ENCODE peak calls at places on chromosome 12, in four cellular contexts. R, C, W and X are unnamed samples.

GRCh38 chr12:12868836-12869235 is 22.5 kb upstream of the GPRC5A start:
- DNase-seq in R (no peak), C (no peak), W (no peak), X (no peak)

GRCh38 chr12:132521726-132522292 is 31.9 kb downstream of the FBRSL1 start:
- DNase-seq in W (no peak), R (no peak), C (no peak), X (no peak)

GRCh38 chr12:46549527-46550265 is 177.1 kb upstream of the SLC38A2 start:
- DNase-seq in W (no peak), C (no peak), R (peak; percentile 96), X (no peak)

GRCh38 chr12:109558374-109559199 is 14.7 kb downstream of the MMAB start:
- DNase-seq in W (no peak), R (no peak), C (no peak), X (no peak)

GRCh38 chr12:109347579-109347978 is at the start of gene MYO1H:
- DNase-seq in R (no peak), W (no peak), C (no peak), X (no peak)

GRCh38 chr12:71492604-71493003 is 53.0 kb downstream of the LGR5 start:
- DNase-seq in C (no peak), W (no peak), R (no peak), X (no peak)

GRCh38 chr12:132243596-132244289 is 85.6 kb downstream of the GALNT9 start:
- DNase-seq in C (peak; percentile 72), R (no peak), W (no peak), X (no peak)

GRCh38 chr12:66647034-66647691 is 31.7 kb downstream of the GRIP1 start:
- DNase-seq in R (peak; percentile 73), C (no peak), W (no peak), X (no peak)

GRCh38 chr12:96442906-96443305 is 42.7 kb upstream of the CDK17 start:
- DNase-seq in C (no peak), W (no peak), R (no peak), X (no peak)

GRCh38 chr12:54701940-54702592 is 53.9 kb upstream of the DCD start:
- DNase-seq in R (peak; percentile 66), C (no peak), W (no peak), X (no peak)

GRCh38 chr12:64180951-64181350 is 41.1 kb downstream of the KICS2 start:
- DNase-seq in W (no peak), C (no peak), R (peak; percentile 77), X (no peak)

GRCh38 chr12:120346681-120347080 is 19.1 kb upstream of the PLA2G1B start:
- DNase-seq in R (no peak), W (no peak), C (no peak), X (no peak)
- TF ChIP-seq CTCF in R (peak; percentile 19), W (peak; percentile 36), C (peak; percentile 47), X (no peak)

DNA sequence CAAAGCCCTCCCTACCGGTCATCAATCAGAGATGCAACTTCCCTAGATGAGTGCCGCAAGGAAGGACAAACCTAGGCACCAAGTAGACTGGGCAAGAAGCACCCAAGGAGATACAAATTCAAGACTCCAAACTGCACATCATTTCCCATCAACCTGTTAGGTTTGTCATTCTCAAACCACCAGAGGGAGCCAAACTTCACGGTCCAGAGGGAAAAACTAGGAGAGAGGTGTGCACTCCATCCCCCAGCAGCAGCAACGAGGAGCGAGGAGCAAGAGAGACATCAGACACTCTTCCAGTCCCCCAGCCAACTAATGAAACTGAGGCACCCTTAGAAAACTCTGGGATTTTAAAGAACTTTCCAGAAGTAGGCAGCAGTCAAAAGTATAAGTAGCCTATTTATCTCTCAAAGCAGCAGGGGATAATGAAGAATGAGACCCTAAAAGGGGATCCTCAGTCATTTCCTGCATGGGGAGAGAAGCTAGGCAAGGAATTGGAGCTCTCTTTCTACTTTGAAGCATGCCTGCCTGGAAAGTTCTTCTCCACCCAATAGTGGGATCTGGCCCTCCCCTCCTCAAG is 37.0 kb upstream of the NT5DC3 start:
- DNase-seq in W (peak; percentile 36), C (peak; percentile 74), R (peak; percentile 80), X (peak; percentile 41)
- TF ChIP-seq CTCF in W (peak; percentile 80), C (peak; percentile 80), R (peak; percentile 89), X (peak; percentile 88)

GRCh38 chr12:111271674-111272418 is 97.0 kb downstream of the PHETA1 start:
- DNase-seq in W (no peak), C (no peak), R (no peak), X (no peak)
- TF ChIP-seq CTCF in W (peak; percentile 21), C (peak; percentile 59), R (peak; percentile 40), X (peak; percentile 34)

DNA sequence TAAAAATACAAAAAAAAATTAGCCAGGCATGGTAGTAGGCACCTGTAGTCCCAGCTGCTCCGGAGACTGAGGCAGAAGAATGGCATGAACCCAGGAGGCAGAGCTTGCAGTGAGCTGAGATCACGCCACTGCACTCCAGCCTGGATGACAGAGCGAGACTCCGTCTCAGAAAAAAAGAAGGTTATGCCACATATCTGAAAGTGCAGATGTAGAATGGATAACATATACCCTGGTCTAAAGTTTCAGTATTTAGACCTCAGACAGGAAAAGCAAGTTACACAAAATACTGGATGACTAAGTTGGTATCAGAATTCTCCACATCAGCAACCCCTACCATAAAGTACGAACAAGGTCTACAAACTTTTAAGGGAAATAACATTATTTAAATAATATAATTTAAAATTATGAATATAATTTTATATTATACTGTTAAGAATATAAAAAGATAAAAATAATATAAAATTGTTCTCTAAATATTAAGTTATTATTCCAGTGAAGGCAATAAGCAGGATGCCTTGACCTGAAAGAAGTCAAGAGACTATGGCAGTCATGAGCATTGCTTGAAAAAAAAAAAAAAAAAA is 169.9 kb downstream of the CRADD start:
- DNase-seq in W (no peak), C (no peak), R (no peak), X (no peak)
- TF ChIP-seq CTCF in W (no peak), C (no peak), R (no peak), X (no peak)

GRCh38 chr12:107404981-107405380 is 280.6 kb upstream of the PWP1 start:
- DNase-seq in W (no peak), R (peak; percentile 69), C (peak; percentile 63), X (no peak)
- TF ChIP-seq CTCF in W (peak; percentile 44), R (peak; percentile 60), C (peak; percentile 81), X (peak; percentile 78)

GRCh38 chr12:122868471-122869177 is 27.3 kb downstream of the VPS37B start:
- DNase-seq in R (no peak), W (no peak), C (no peak), X (no peak)

GRCh38 chr12:122866379-122866778 is 29.5 kb downstream of the VPS37B start:
- DNase-seq in R (no peak), C (no peak), W (no peak), X (no peak)

GRCh38 chr12:122869207-122869973 is 26.5 kb downstream of the VPS37B start:
- DNase-seq in R (no peak), W (no peak), C (no peak), X (peak; percentile 18)

GRCh38 chr12:122866950-122867607 is 28.8 kb downstream of the VPS37B start:
- DNase-seq in R (no peak), C (no peak), W (no peak), X (no peak)

GRCh38 chr12:122867701-122868461 is 28.0 kb downstream of the VPS37B start:
- DNase-seq in W (no peak), R (peak; percentile 85), C (peak; percentile 88), X (no peak)
- TF ChIP-seq CTCF in W (peak; percentile 23), R (peak; percentile 41), C (peak; percentile 72), X (peak; percentile 27)

GRCh38 chr12:77540097-77540496 is 290.6 kb upstream of the NAV3 start:
- DNase-seq in R (no peak), W (no peak), C (no peak), X (no peak)
- TF ChIP-seq CTCF in R (no peak), W (no peak), C (peak; percentile 43), X (peak; percentile 3)